ENCODE peak calls at places on chromosome 7, in seven cellular contexts. G, D, C, M, Z, Q and I are unnamed samples.

GRCh38 chr7:1100386-1100785 is 12.5 kb downstream of the GPER1 start:
- DNase-seq in G (no peak), D (no peak), C (no peak), M (no peak), Z (no peak), Q (no peak), I (no peak)

GRCh38 chr7:151423226-151423625 is 13.4 kb upstream of the WDR86 start:
- DNase-seq in G (no peak), D (no peak), C (no peak), M (no peak), Z (no peak), Q (no peak), I (no peak)

GRCh38 chr7:27143022-27143949 is at the start of gene HOXA5:
- DNase-seq in G (no peak), D (peak), C (no peak), M (no peak), Z (no peak), Q (peak), I (peak)

GRCh38 chr7:43647772-43648643 is 65.1 kb downstream of the STK17A start:
- DNase-seq in G (peak), D (peak), C (peak), M (peak), Z (peak), Q (peak), I (no peak)

GRCh38 chr7:73521636-73522080 is 435 bp downstream of the BAZ1B start:
- DNase-seq in G (no peak), D (peak), C (no peak), M (peak), Z (no peak), Q (peak), I (peak)

GRCh38 chr7:105036217-105037168 is 22.5 kb downstream of the KMT2E start:
- DNase-seq in G (no peak), D (no peak), C (no peak), M (no peak), Z (no peak), Q (no peak), I (no peak)

GRCh38 chr7:30764030-30764991 is 6.9 kb upstream of the MINDY4 start:
- DNase-seq in G (no peak), D (no peak), C (no peak), M (no peak), Z (peak), Q (no peak), I (no peak)

GRCh38 chr7:157684157-157684595 is 347.4 kb downstream of the DNAJB6 start:
- DNase-seq in G (peak), D (no peak), C (no peak), M (no peak), Z (no peak), Q (no peak), I (peak)

GRCh38 chr7:77353407-77353721 is 62.8 kb downstream of the GSAP start:
- DNase-seq in G (no peak), D (no peak), C (no peak), M (no peak), Z (no peak), Q (no peak), I (no peak)